ENCODE peak calls at places on chromosomes 2 and 18, in eight cellular contexts. P, F, S, K, V, L, Y and M are unnamed samples.

GRCh38 chr2:109403841-109404201 is 209.9 kb downstream of the SEPTIN10 start:
- DNase-seq in P (no peak), F (no peak), S (peak; percentile 63), K (no peak), V (no peak), L (no peak), Y (no peak), M (no peak)

GRCh38 chr18:5604778-5605177 is 61.0 kb upstream of the EPB41L3 start:
- DNase-seq in P (no peak), F (no peak), S (no peak), K (no peak), V (no peak), L (no peak), Y (no peak), M (no peak)

GRCh38 chr2:46857871-46858696 is 57.5 kb downstream of the MCFD2 start:
- DNase-seq in P (no peak), F (no peak), S (peak; percentile 80), K (no peak), V (no peak), L (no peak), Y (no peak), M (peak; percentile 82)

GRCh38 chr18:26956894-26957293 is 91.4 kb upstream of the AQP4 start:
- DNase-seq in P (no peak), F (no peak), S (no peak), K (no peak), V (no peak), L (no peak), Y (no peak), M (no peak)

GRCh38 chr2:172282944-172283343 is 144.4 kb upstream of the ITGA6 start:
- DNase-seq in P (peak; percentile 93), F (no peak), S (peak; percentile 98), K (no peak), V (no peak), L (peak; percentile 72), Y (no peak), M (peak; percentile 42)

GRCh38 chr2:23249348-23249747 is 135.6 kb upstream of the KLHL29 start:
- DNase-seq in P (peak; percentile 13), F (no peak), S (no peak), K (no peak), V (no peak), L (no peak), Y (no peak), M (no peak)

GRCh38 chr2:234240917-234241316 is 190.4 kb downstream of the SPP2 start:
- DNase-seq in P (peak; percentile 43), F (no peak), S (peak; percentile 91), K (no peak), V (no peak), L (no peak), Y (no peak), M (peak; percentile 63)

GRCh38 chr2:134670955-134671354 is 47.8 kb downstream of the TMEM163 start:
- DNase-seq in P (no peak), F (no peak), S (no peak), K (no peak), V (no peak), L (no peak), Y (no peak), M (no peak)

GRCh38 chr2:182608181-182608845 is 107.7 kb upstream of the DNAJC10 start:
- DNase-seq in P (no peak), F (no peak), S (no peak), K (no peak), V (no peak), L (no peak), Y (no peak), M (no peak)

GRCh38 chr18:11154983-11155759 is 5.8 kb upstream of the PIEZO2 start:
- DNase-seq in P (no peak), F (no peak), S (no peak), K (no peak), V (no peak), L (no peak), Y (no peak), M (no peak)

GRCh38 chr2:131085646-131086045 is 7.6 kb downstream of the FAM168B start:
- DNase-seq in P (no peak), F (no peak), S (no peak), K (no peak), V (no peak), L (no peak), Y (no peak), M (peak; percentile 55)

GRCh38 chr18:77124452-77124922 is 8.1 kb downstream of the MBP start:
- DNase-seq in P (no peak), F (no peak), S (peak; percentile 23), K (no peak), V (peak; percentile 48), L (no peak), Y (no peak), M (no peak)

GRCh38 chr2:171675810-171676345 is 11.4 kb upstream of the DYNC1I2 start:
- DNase-seq in P (no peak), F (no peak), S (no peak), K (no peak), V (no peak), L (no peak), Y (no peak), M (no peak)

GRCh38 chr2:168952424-168952823 is 51.3 kb downstream of the G6PC2 start:
- DNase-seq in P (no peak), F (no peak), S (no peak), K (no peak), V (no peak), L (no peak), Y (no peak), M (no peak)

GRCh38 chr2:98468621-98469236 is 24.1 kb downstream of the INPP4A start:
- DNase-seq in P (no peak), F (no peak), S (peak; percentile 15), K (no peak), V (no peak), L (no peak), Y (no peak), M (no peak)